ENCODE peak calls at places on chromosome 21, in five cellular contexts. One of them, this sample, is unnamed.
A peak's percentile ranks its signal among the peaks of the same experiment; 100 is the strongest.

GRCh38 chr21:15058718-15059316 is 6.0 kb downstream of the NRIP1 start:
- DNase-seq in neural progenitor cell: no peak
- DNase-seq in fibroblast of lung: peak; percentile 77
- DNase-seq in HepG2: no peak
- DNase-seq in mesendoderm: peak; percentile 85
- DNase-seq in this sample: peak; percentile 36

GRCh38 chr21:38631676-38632075 is 133.4 kb upstream of the ERG start:
- DNase-seq in neural progenitor cell: no peak
- DNase-seq in fibroblast of lung: peak; percentile 91
- DNase-seq in HepG2: no peak
- DNase-seq in mesendoderm: no peak
- DNase-seq in this sample: no peak

GRCh38 chr21:21232320-21232719 is 234.1 kb downstream of the NCAM2 start:
- DNase-seq in neural progenitor cell: peak; percentile 42
- DNase-seq in fibroblast of lung: peak; percentile 50
- DNase-seq in HepG2: no peak
- DNase-seq in mesendoderm: peak; percentile 31
- DNase-seq in this sample: peak; percentile 22

GRCh38 chr21:15978158-15978805 is 248.5 kb downstream of the USP25 start:
- DNase-seq in neural progenitor cell: no peak
- DNase-seq in fibroblast of lung: peak; percentile 95
- DNase-seq in HepG2: no peak
- DNase-seq in mesendoderm: peak; percentile 75
- DNase-seq in this sample: no peak

GRCh38 chr21:18716578-18717138 is 313.1 kb upstream of the TMPRSS15 start:
- DNase-seq in neural progenitor cell: no peak
- DNase-seq in fibroblast of lung: no peak
- DNase-seq in HepG2: no peak
- DNase-seq in mesendoderm: no peak
- DNase-seq in this sample: peak; percentile 54

GRCh38 chr21:46661211-46661625 is 25.7 kb downstream of the PRMT2 start:
- DNase-seq in neural progenitor cell: peak; percentile 93
- DNase-seq in fibroblast of lung: peak; percentile 80
- DNase-seq in HepG2: no peak
- DNase-seq in mesendoderm: peak; percentile 90
- DNase-seq in this sample: peak; percentile 32

GRCh38 chr21:39051561-39051949 is 131.7 kb downstream of the PSMG1 start:
- DNase-seq in neural progenitor cell: no peak
- DNase-seq in fibroblast of lung: peak; percentile 63
- DNase-seq in HepG2: no peak
- DNase-seq in mesendoderm: no peak
- DNase-seq in this sample: no peak

GRCh38 chr21:34035619-34036354 is 37.6 kb upstream of the MRPS6 start:
- DNase-seq in neural progenitor cell: peak; percentile 41
- DNase-seq in fibroblast of lung: no peak
- DNase-seq in HepG2: no peak
- DNase-seq in mesendoderm: no peak
- DNase-seq in this sample: no peak

GRCh38 chr21:38913120-38913975 is 107.6 kb downstream of the ETS2 start:
- DNase-seq in neural progenitor cell: peak; percentile 64
- DNase-seq in fibroblast of lung: peak; percentile 76
- DNase-seq in HepG2: no peak
- DNase-seq in mesendoderm: peak; percentile 78
- DNase-seq in this sample: peak; percentile 35

GRCh38 chr21:39124852-39125251 is 58.4 kb downstream of the PSMG1 start:
- DNase-seq in neural progenitor cell: no peak
- DNase-seq in fibroblast of lung: no peak
- DNase-seq in HepG2: no peak
- DNase-seq in mesendoderm: no peak
- DNase-seq in this sample: no peak

GRCh38 chr21:23016617-23017016 is 2018.4 kb downstream of the NCAM2 start:
- DNase-seq in neural progenitor cell: peak; percentile 57
- DNase-seq in fibroblast of lung: no peak
- DNase-seq in HepG2: no peak
- DNase-seq in mesendoderm: peak; percentile 75
- DNase-seq in this sample: peak; percentile 83

GRCh38 chr21:28256420-28256831 is 736.3 kb downstream of the LTN1 start:
- DNase-seq in neural progenitor cell: no peak
- DNase-seq in fibroblast of lung: peak; percentile 64
- DNase-seq in HepG2: peak; percentile 94
- DNase-seq in mesendoderm: no peak
- DNase-seq in this sample: no peak

GRCh38 chr21:36040389-36040788 is 19.9 kb downstream of the SETD4 start:
- DNase-seq in neural progenitor cell: no peak
- DNase-seq in fibroblast of lung: no peak
- DNase-seq in HepG2: no peak
- DNase-seq in mesendoderm: no peak
- DNase-seq in this sample: no peak

GRCh38 chr21:31184462-31184861 is 146.2 kb upstream of the KRTAP19-8 start:
- DNase-seq in neural progenitor cell: no peak
- DNase-seq in fibroblast of lung: no peak
- DNase-seq in HepG2: no peak
- DNase-seq in mesendoderm: peak; percentile 46
- DNase-seq in this sample: no peak

GRCh38 chr21:31136891-31137290 is 98.6 kb upstream of the KRTAP19-8 start:
- DNase-seq in neural progenitor cell: no peak
- DNase-seq in fibroblast of lung: peak; percentile 67
- DNase-seq in HepG2: no peak
- DNase-seq in mesendoderm: no peak
- DNase-seq in this sample: peak; percentile 21

GRCh38 chr21:43924421-43925095 is 59.5 kb downstream of the AGPAT3 start:
- DNase-seq in neural progenitor cell: no peak
- DNase-seq in fibroblast of lung: no peak
- DNase-seq in HepG2: no peak
- DNase-seq in mesendoderm: no peak
- DNase-seq in this sample: no peak

GRCh38 chr21:33760641-33761103 is 118.4 kb downstream of the ITSN1 start:
- DNase-seq in neural progenitor cell: no peak
- DNase-seq in fibroblast of lung: peak; percentile 79
- DNase-seq in HepG2: no peak
- DNase-seq in mesendoderm: no peak
- DNase-seq in this sample: peak; percentile 68

GRCh38 chr21:46568562-46568961 is 36.3 kb downstream of the S100B start:
- DNase-seq in neural progenitor cell: no peak
- DNase-seq in fibroblast of lung: no peak
- DNase-seq in HepG2: no peak
- DNase-seq in mesendoderm: no peak
- DNase-seq in this sample: no peak

GRCh38 chr21:34705032-34705431 is 36.2 kb downstream of the CLIC6 start:
- DNase-seq in neural progenitor cell: no peak
- DNase-seq in fibroblast of lung: no peak
- DNase-seq in HepG2: no peak
- DNase-seq in mesendoderm: no peak
- DNase-seq in this sample: no peak

GRCh38 chr21:42101246-42101645 is 30.1 kb downstream of the UMODL1 start:
- DNase-seq in neural progenitor cell: no peak
- DNase-seq in fibroblast of lung: no peak
- DNase-seq in HepG2: no peak
- DNase-seq in mesendoderm: no peak
- DNase-seq in this sample: no peak
- H3K9ac ChIP-seq in neural progenitor cell: no peak overlapping the region
- H3K9ac ChIP-seq in fibroblast of lung: no peak overlapping the region
- H3K9ac ChIP-seq in HepG2: no peak overlapping the region
- H3K9ac ChIP-seq in mesendoderm: no peak overlapping the region
- H3K9ac ChIP-seq in this sample: no peak overlapping the region

DNA sequence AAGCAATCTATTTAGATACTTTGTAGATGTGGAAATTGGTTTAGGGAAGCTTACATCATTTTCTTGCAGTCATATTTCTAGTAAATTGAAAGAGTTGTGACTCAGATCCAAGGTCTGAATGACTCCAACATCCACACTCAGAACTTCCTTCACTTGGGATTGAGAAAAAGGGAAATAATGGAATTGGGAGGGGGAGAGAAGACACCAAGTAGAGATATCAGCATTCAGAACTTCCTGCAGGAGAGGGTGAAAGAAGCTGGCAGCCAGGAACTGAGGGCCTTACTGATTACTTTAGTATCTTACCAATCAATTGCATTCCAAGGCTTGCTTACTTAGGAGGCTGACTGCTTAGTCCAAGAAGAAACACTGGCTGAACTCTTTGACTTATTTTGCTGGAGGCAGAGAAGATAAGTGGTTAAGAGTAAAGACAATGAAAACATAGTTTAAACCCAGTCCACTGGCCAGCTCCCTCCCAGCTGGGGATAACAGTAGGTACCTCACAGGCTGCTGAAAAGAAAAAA is 21.7 kb downstream of the APP start:
- DNase-seq in neural progenitor cell: peak; percentile 48
- DNase-seq in fibroblast of lung: peak; percentile 58
- DNase-seq in HepG2: no peak
- DNase-seq in mesendoderm: peak; percentile 84
- DNase-seq in this sample: peak; percentile 68
- H3K4me3 ChIP-seq in neural progenitor cell: peak overlapping the region; percentile 18
- H3K4me3 ChIP-seq in fibroblast of lung: no peak overlapping the region
- H3K4me3 ChIP-seq in HepG2: no peak overlapping the region
- H3K4me3 ChIP-seq in mesendoderm: no peak overlapping the region
- H3K4me3 ChIP-seq in this sample: no peak overlapping the region

GRCh38 chr21:45112371-45112770 is 38.0 kb downstream of the ADARB1 start:
- DNase-seq in neural progenitor cell: no peak
- DNase-seq in fibroblast of lung: peak; percentile 26
- DNase-seq in HepG2: no peak
- DNase-seq in mesendoderm: no peak
- DNase-seq in this sample: no peak

GRCh38 chr21:45114475-45114874 is 40.1 kb downstream of the ADARB1 start:
- DNase-seq in neural progenitor cell: no peak
- DNase-seq in fibroblast of lung: no peak
- DNase-seq in HepG2: no peak
- DNase-seq in mesendoderm: no peak
- DNase-seq in this sample: no peak

GRCh38 chr21:45115141-45115540 is 40.8 kb downstream of the ADARB1 start:
- DNase-seq in neural progenitor cell: no peak
- DNase-seq in fibroblast of lung: no peak
- DNase-seq in HepG2: no peak
- DNase-seq in mesendoderm: no peak
- DNase-seq in this sample: no peak

GRCh38 chr21:45114072-45114471 is 39.7 kb downstream of the ADARB1 start:
- DNase-seq in neural progenitor cell: no peak
- DNase-seq in fibroblast of lung: no peak
- DNase-seq in HepG2: no peak
- DNase-seq in mesendoderm: no peak
- DNase-seq in this sample: no peak

GRCh38 chr21:45113543-45113942 is 39.2 kb downstream of the ADARB1 start:
- DNase-seq in neural progenitor cell: no peak
- DNase-seq in fibroblast of lung: no peak
- DNase-seq in HepG2: no peak
- DNase-seq in mesendoderm: no peak
- DNase-seq in this sample: no peak
- H3K79me2 ChIP-seq in neural progenitor cell: no peaks in the 10 kb centered on the region
- H3K79me2 ChIP-seq in fibroblast of lung: no peaks in the 10 kb centered on the region
- H3K79me2 ChIP-seq in HepG2: no peaks in the 10 kb centered on the region
- H3K79me2 ChIP-seq in mesendoderm: no peaks in the 10 kb centered on the region
- H3K79me2 ChIP-seq in this sample: peaks cover 16% of the 10 kb centered on the region

DNA sequence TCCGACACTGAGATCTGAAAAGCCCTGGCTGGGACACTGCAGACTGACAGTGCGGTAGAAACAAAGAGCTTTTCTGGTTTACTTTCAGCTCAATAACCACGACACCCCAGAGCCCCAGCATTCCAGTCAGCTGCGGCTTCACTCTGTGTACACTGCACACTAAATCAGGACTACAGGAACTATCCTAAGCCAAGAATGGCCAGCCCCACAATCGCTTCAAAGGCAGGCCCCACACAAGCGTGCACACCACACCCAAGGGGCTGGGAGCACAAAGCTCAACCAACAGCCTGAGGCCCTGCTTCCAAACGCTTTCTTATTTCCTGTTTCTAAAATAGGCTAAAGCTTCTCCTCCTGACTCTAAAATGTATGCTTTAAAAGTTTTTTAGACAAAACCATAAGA is 28.4 kb downstream of the URB1 start:
- DNase-seq in neural progenitor cell: peak; percentile 15
- DNase-seq in fibroblast of lung: peak; percentile 23
- DNase-seq in HepG2: peak; percentile 81
- DNase-seq in mesendoderm: no peak
- DNase-seq in this sample: no peak
- H3K9ac ChIP-seq in neural progenitor cell: no peak overlapping the region
- H3K9ac ChIP-seq in fibroblast of lung: no peak overlapping the region
- H3K9ac ChIP-seq in HepG2: peak overlapping the region; percentile 40
- H3K9ac ChIP-seq in mesendoderm: no peak overlapping the region
- H3K9ac ChIP-seq in this sample: no peak overlapping the region